ENCODE peak calls at places on chromosomes 6 and 20, in seven cellular contexts. One of them, this sample, is unnamed.

GRCh38 chr20:62356143-62356947 is 10.8 kb downstream of the LAMA5 start:
- DNase-seq in heart right ventricle: peak
- DNase-seq in SK-N-SH: peak
- DNase-seq in psoas muscle: peak
- DNase-seq in neural progenitor cell: no peak
- DNase-seq in A673: no peak
- DNase-seq in lung: no peak
- DNase-seq in this sample: no peak

GRCh38 chr20:62880147-62880934 is 18.7 kb upstream of the TCFL5 start:
- DNase-seq in heart right ventricle: no peak
- DNase-seq in neural progenitor cell: no peak
- DNase-seq in SK-N-SH: no peak
- DNase-seq in psoas muscle: no peak
- DNase-seq in lung: no peak
- DNase-seq in A673: no peak
- DNase-seq in this sample: no peak

GRCh38 chr6:37663016-37663810 is 34.5 kb downstream of the MDGA1 start:
- DNase-seq in psoas muscle: no peak
- DNase-seq in SK-N-SH: no peak
- DNase-seq in neural progenitor cell: no peak
- DNase-seq in heart right ventricle: no peak
- DNase-seq in lung: no peak
- DNase-seq in A673: no peak
- DNase-seq in this sample: no peak

GRCh38 chr20:38121741-38122140 is 43.3 kb downstream of the TGM2 start:
- DNase-seq in neural progenitor cell: no peak
- DNase-seq in psoas muscle: no peak
- DNase-seq in SK-N-SH: no peak
- DNase-seq in lung: peak
- DNase-seq in heart right ventricle: no peak
- DNase-seq in A673: no peak
- DNase-seq in this sample: no peak

GRCh38 chr6:142891454-142891853 is 53.5 kb downstream of the HIVEP2 start:
- DNase-seq in SK-N-SH: no peak
- DNase-seq in psoas muscle: no peak
- DNase-seq in A673: no peak
- DNase-seq in neural progenitor cell: peak
- DNase-seq in lung: no peak
- DNase-seq in heart right ventricle: no peak
- DNase-seq in this sample: no peak

GRCh38 chr20:63060057-63060991 is 53.6 kb upstream of the BHLHE23 start:
- DNase-seq in neural progenitor cell: no peak
- DNase-seq in psoas muscle: no peak
- DNase-seq in heart right ventricle: no peak
- DNase-seq in A673: peak
- DNase-seq in SK-N-SH: peak
- DNase-seq in lung: no peak
- DNase-seq in this sample: no peak

GRCh38 chr6:125097186-125097585 is 56.4 kb upstream of the TPD52L1 start:
- DNase-seq in neural progenitor cell: no peak
- DNase-seq in SK-N-SH: no peak
- DNase-seq in heart right ventricle: no peak
- DNase-seq in psoas muscle: no peak
- DNase-seq in lung: no peak
- DNase-seq in A673: no peak
- DNase-seq in this sample: no peak

GRCh38 chr6:125749864-125750691 is 646 bp downstream of the HEY2 start:
- DNase-seq in heart right ventricle: peak
- DNase-seq in SK-N-SH: no peak
- DNase-seq in psoas muscle: peak
- DNase-seq in A673: no peak
- DNase-seq in lung: no peak
- DNase-seq in neural progenitor cell: peak
- DNase-seq in this sample: no peak

GRCh38 chr6:130611366-130611765 is 215.8 kb upstream of the SMLR1 start:
- DNase-seq in heart right ventricle: no peak
- DNase-seq in psoas muscle: no peak
- DNase-seq in neural progenitor cell: no peak
- DNase-seq in SK-N-SH: no peak
- DNase-seq in A673: no peak
- DNase-seq in lung: no peak
- DNase-seq in this sample: no peak

GRCh38 chr20:53942121-53942816 is 128.1 kb downstream of the BCAS1 start:
- DNase-seq in lung: no peak
- DNase-seq in A673: no peak
- DNase-seq in psoas muscle: no peak
- DNase-seq in heart right ventricle: no peak
- DNase-seq in SK-N-SH: no peak
- DNase-seq in neural progenitor cell: peak
- DNase-seq in this sample: no peak

GRCh38 chr6:75941509-75941908 is 131.0 kb downstream of the IMPG1 start:
- DNase-seq in A673: no peak
- DNase-seq in SK-N-SH: no peak
- DNase-seq in lung: no peak
- DNase-seq in neural progenitor cell: no peak
- DNase-seq in heart right ventricle: no peak
- DNase-seq in psoas muscle: no peak
- DNase-seq in this sample: no peak

GRCh38 chr6:170096803-170097504 is 193.9 kb downstream of the DLL1 start:
- DNase-seq in psoas muscle: no peak
- DNase-seq in A673: no peak
- DNase-seq in heart right ventricle: peak
- DNase-seq in SK-N-SH: no peak
- DNase-seq in lung: no peak
- DNase-seq in neural progenitor cell: no peak
- DNase-seq in this sample: no peak

GRCh38 chr20:63568986-63569949 is 4.8 kb downstream of the HELZ2 start:
- DNase-seq in psoas muscle: no peak
- DNase-seq in A673: no peak
- DNase-seq in neural progenitor cell: no peak
- DNase-seq in heart right ventricle: no peak
- DNase-seq in lung: no peak
- DNase-seq in SK-N-SH: no peak
- DNase-seq in this sample: no peak

GRCh38 chr20:61052796-61053442 is 199.1 kb upstream of the CDH4 start:
- DNase-seq in lung: no peak
- DNase-seq in neural progenitor cell: peak
- DNase-seq in A673: peak
- DNase-seq in SK-N-SH: no peak
- DNase-seq in heart right ventricle: no peak
- DNase-seq in psoas muscle: no peak
- DNase-seq in this sample: no peak

GRCh38 chr20:9916776-9917175 is 77.9 kb upstream of the PAK5 start:
- DNase-seq in psoas muscle: no peak
- DNase-seq in neural progenitor cell: no peak
- DNase-seq in SK-N-SH: no peak
- DNase-seq in heart right ventricle: no peak
- DNase-seq in lung: no peak
- DNase-seq in A673: no peak
- DNase-seq in this sample: no peak

GRCh38 chr6:26312501-26313390 is 52.3 kb upstream of the BTN3A2 start:
- DNase-seq in SK-N-SH: peak
- DNase-seq in heart right ventricle: peak
- DNase-seq in psoas muscle: peak
- DNase-seq in lung: peak
- DNase-seq in A673: peak
- DNase-seq in neural progenitor cell: peak
- DNase-seq in this sample: peak

GRCh38 chr20:3784226-3784853 is 2.2 kb downstream of the CENPB start:
- DNase-seq in lung: peak
- DNase-seq in psoas muscle: no peak
- DNase-seq in SK-N-SH: no peak
- DNase-seq in A673: no peak
- DNase-seq in neural progenitor cell: no peak
- DNase-seq in heart right ventricle: peak
- DNase-seq in this sample: no peak
- H3K4me3 ChIP-seq in lung: no peak
- H3K4me3 ChIP-seq in psoas muscle: peak
- H3K4me3 ChIP-seq in SK-N-SH: peak
- H3K4me3 ChIP-seq in A673: peak
- H3K4me3 ChIP-seq in neural progenitor cell: no peak
- H3K4me3 ChIP-seq in heart right ventricle: no peak
- H3K4me3 ChIP-seq in this sample: peak

GRCh38 chr6:152952045-152952444 is 30.8 kb downstream of the FBXO5 start:
- DNase-seq in lung: no peak
- DNase-seq in SK-N-SH: no peak
- DNase-seq in heart right ventricle: no peak
- DNase-seq in psoas muscle: no peak
- DNase-seq in A673: no peak
- DNase-seq in neural progenitor cell: no peak
- DNase-seq in this sample: no peak

GRCh38 chr6:152950240-152950639 is 32.6 kb downstream of the FBXO5 start:
- DNase-seq in neural progenitor cell: no peak
- DNase-seq in heart right ventricle: no peak
- DNase-seq in A673: no peak
- DNase-seq in lung: no peak
- DNase-seq in SK-N-SH: no peak
- DNase-seq in psoas muscle: no peak
- DNase-seq in this sample: no peak

GRCh38 chr6:152957796-152958195 is 25.0 kb downstream of the FBXO5 start:
- DNase-seq in lung: no peak
- DNase-seq in SK-N-SH: no peak
- DNase-seq in heart right ventricle: no peak
- DNase-seq in A673: no peak
- DNase-seq in psoas muscle: no peak
- DNase-seq in neural progenitor cell: no peak
- DNase-seq in this sample: no peak

GRCh38 chr6:152952866-152953509 is 29.9 kb downstream of the FBXO5 start:
- DNase-seq in neural progenitor cell: peak
- DNase-seq in SK-N-SH: peak
- DNase-seq in A673: peak
- DNase-seq in psoas muscle: no peak
- DNase-seq in lung: no peak
- DNase-seq in heart right ventricle: no peak
- DNase-seq in this sample: no peak

GRCh38 chr6:152954443-152954842 is 28.4 kb downstream of the FBXO5 start:
- DNase-seq in SK-N-SH: no peak
- DNase-seq in A673: no peak
- DNase-seq in neural progenitor cell: no peak
- DNase-seq in psoas muscle: no peak
- DNase-seq in heart right ventricle: no peak
- DNase-seq in lung: no peak
- DNase-seq in this sample: no peak
- TF ChIP-seq CTCF in SK-N-SH: no peak
- TF ChIP-seq CTCF in A673: peak
- TF ChIP-seq CTCF in neural progenitor cell: no peak
- TF ChIP-seq CTCF in psoas muscle: no peak
- TF ChIP-seq CTCF in heart right ventricle: no peak
- TF ChIP-seq CTCF in lung: no peak
- TF ChIP-seq CTCF in this sample: no peak

DNA sequence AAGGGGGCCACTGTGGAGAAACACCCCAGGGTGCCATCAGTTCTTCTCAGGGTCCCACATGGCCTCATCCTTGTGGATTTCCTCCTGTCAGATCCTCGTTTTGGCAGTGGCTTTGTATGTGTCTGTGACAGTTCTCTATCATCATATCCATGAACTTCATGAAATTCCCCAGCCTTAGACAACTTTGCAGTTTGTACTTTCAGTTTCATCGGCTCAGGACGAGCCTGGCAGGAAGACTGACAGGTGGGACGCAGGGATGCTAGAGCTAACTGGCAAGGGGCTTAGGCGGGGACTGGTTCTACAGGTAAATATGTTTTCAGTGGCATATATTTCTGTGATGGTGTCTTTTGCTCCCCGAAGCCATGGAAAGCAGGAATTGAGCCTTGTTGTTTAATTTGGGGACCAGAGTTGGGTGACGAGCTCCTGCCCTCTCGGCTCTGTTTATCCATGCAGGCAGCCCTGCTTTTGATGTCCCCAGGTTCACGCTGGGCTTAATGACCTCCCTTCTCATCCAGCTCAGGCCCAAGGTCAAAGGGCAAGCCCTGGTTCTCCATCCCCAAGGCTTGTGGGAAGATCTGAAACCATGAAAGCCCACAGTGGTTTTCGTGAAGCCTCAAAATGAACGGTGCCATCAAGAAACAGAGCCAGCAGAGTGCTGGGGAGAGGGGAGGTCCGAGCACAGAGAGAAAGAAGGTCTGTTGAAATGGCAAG is 11.2 kb downstream of the SDCBP2 start:
- DNase-seq in psoas muscle: no peak
- DNase-seq in heart right ventricle: no peak
- DNase-seq in neural progenitor cell: no peak
- DNase-seq in A673: peak
- DNase-seq in lung: no peak
- DNase-seq in SK-N-SH: no peak
- DNase-seq in this sample: no peak
- H3K4me3 ChIP-seq in psoas muscle: no peak
- H3K4me3 ChIP-seq in heart right ventricle: no peak
- H3K4me3 ChIP-seq in neural progenitor cell: no peak
- H3K4me3 ChIP-seq in A673: peak
- H3K4me3 ChIP-seq in lung: no peak
- H3K4me3 ChIP-seq in SK-N-SH: no peak
- H3K4me3 ChIP-seq in this sample: peak

DNA sequence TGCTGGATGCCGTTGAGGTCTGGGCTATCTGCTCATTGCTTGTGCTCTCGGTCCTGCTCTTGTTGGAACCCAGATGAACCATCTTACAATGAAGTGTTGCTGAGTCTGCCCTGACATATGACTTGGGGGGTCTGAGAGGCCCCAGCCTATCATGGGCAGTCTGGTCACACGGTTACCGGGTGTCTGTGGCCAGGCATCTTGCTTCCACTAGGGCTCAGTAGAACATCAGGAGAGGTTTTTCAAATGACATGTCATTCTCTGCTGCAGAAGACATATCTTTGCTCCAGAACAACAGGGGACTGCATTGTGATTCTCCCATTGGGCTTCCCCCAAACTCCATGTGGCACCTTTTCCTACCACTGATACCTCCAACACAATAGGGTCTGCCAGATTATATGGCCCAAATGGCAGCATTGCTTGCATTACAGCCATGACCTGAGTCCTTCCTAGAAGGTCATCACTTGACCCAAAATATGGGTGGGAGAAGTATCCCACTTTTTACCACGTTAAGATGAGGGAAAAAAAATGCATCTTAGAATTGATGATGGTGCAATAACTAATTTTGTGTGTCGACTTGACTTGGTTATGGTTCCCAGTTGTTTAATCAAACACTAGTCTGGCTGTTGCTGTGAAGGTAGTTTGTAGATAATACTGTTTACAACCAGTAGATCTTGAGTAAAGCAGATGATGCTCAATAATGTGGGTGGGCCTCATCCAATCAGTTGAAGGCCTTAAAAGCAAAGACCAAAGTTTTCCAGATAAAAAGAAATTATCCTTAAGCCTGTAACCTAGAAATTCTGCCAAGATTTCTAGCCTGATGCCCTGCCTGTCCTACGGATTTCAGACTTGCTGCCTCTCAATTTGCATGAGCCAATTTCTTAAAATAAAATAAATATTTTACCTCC is 241.0 kb downstream of the QKI start:
- DNase-seq in heart right ventricle: no peak
- DNase-seq in SK-N-SH: no peak
- DNase-seq in A673: no peak
- DNase-seq in psoas muscle: no peak
- DNase-seq in lung: no peak
- DNase-seq in neural progenitor cell: no peak
- DNase-seq in this sample: no peak
- TF ChIP-seq CTCF in heart right ventricle: peak
- TF ChIP-seq CTCF in SK-N-SH: no peak
- TF ChIP-seq CTCF in A673: no peak
- TF ChIP-seq CTCF in psoas muscle: no peak
- TF ChIP-seq CTCF in lung: no peak
- TF ChIP-seq CTCF in neural progenitor cell: no peak
- TF ChIP-seq CTCF in this sample: no peak